ENCODE peak calls at places on chromosome 19, in six cellular contexts. H, E, X, G, F and I are unnamed samples.
A peak's percentile ranks its signal among the peaks of the same experiment; 100 is the strongest.

GRCh38 chr19:50567052-50567841 is 988 bp downstream of the LRRC4B start:
- DNase-seq in H (peak; percentile 45), E (no peak), X (no peak), G (no peak), F (peak; percentile 59), I (no peak)

GRCh38 chr19:15200575-15201364 is at the start of gene NOTCH3:
- DNase-seq in H (peak; percentile 81), E (no peak), X (no peak), G (no peak), F (peak; percentile 82), I (no peak)

GRCh38 chr19:19900124-19900523 is 622 bp upstream of the ZNF93 start:
- DNase-seq in H (no peak), E (peak; percentile 29), X (no peak), G (peak; percentile 79), F (no peak), I (peak; percentile 44)

GRCh38 chr19:6066661-6067646 is 43.3 kb downstream of the RFX2 start:
- DNase-seq in H (peak; percentile 85), E (peak; percentile 95), X (peak; percentile 69), G (peak; percentile 95), F (peak; percentile 92), I (peak; percentile 96)

GRCh38 chr19:16197188-16197621 is 506 bp upstream of the AP1M1 start:
- DNase-seq in H (no peak), E (peak; percentile 94), X (no peak), G (peak; percentile 84), F (no peak), I (peak; percentile 81)

GRCh38 chr19:33064117-33064777 is 441 bp downstream of the RHPN2 start:
- DNase-seq in H (no peak), E (peak; percentile 10), X (no peak), G (no peak), F (peak; percentile 89), I (no peak)

GRCh38 chr19:33039108-33039599 is 25.5 kb downstream of the RHPN2 start:
- DNase-seq in H (no peak), E (no peak), X (no peak), G (no peak), F (no peak), I (no peak)

GRCh38 chr19:58395220-58395978 is at the start of gene RNF225:
- DNase-seq in H (no peak), E (no peak), X (no peak), G (no peak), F (peak; percentile 87), I (no peak)

GRCh38 chr19:16915135-16915534 is 26.3 kb downstream of the F2RL3 start:
- DNase-seq in H (no peak), E (no peak), X (no peak), G (no peak), F (no peak), I (no peak)

GRCh38 chr19:16425019-16425418 is 46.8 kb downstream of the EPS15L1 start:
- DNase-seq in H (no peak), E (no peak), X (no peak), G (no peak), F (no peak), I (no peak)

GRCh38 chr19:29188704-29189375 is 24.1 kb downstream of the UQCRFS1 start:
- DNase-seq in H (no peak), E (peak; percentile 50), X (no peak), G (no peak), F (no peak), I (no peak)

GRCh38 chr19:35793381-35794165 is 18.2 kb downstream of the ARHGAP33 start:
- DNase-seq in H (no peak), E (peak; percentile 50), X (no peak), G (no peak), F (no peak), I (no peak)

GRCh38 chr19:18202759-18203407 is 959 bp downstream of the RAB3A start:
- DNase-seq in H (peak; percentile 57), E (no peak), X (peak; percentile 64), G (no peak), F (peak; percentile 73), I (no peak)

GRCh38 chr19:11942843-11943108 is 17.9 kb downstream of the ZNF700 start:
- DNase-seq in H (no peak), E (no peak), X (no peak), G (peak; percentile 22), F (no peak), I (no peak)

GRCh38 chr19:13008926-13009787 is 13.9 kb downstream of the NFIX start:
- DNase-seq in H (no peak), E (peak; percentile 57), X (no peak), G (no peak), F (peak; percentile 59), I (no peak)

GRCh38 chr19:48644839-48645651 is 942 bp downstream of the CA11 start:
- DNase-seq in H (peak; percentile 74), E (peak; percentile 74), X (peak; percentile 73), G (peak; percentile 74), F (peak; percentile 90), I (no peak)

GRCh38 chr19:40221858-40222619 is 3.9 kb upstream of the TTC9B start:
- DNase-seq in H (peak; percentile 82), E (peak; percentile 95), X (peak; percentile 79), G (peak; percentile 93), F (peak; percentile 94), I (peak; percentile 73)

GRCh38 chr19:58352760-58353671 is at the start of gene A1BG:
- DNase-seq in H (no peak), E (no peak), X (no peak), G (no peak), F (no peak), I (no peak)

GRCh38 chr19:28400953-28401671 is 811.8 kb downstream of the UQCRFS1 start:
- DNase-seq in H (no peak), E (no peak), X (no peak), G (no peak), F (peak; percentile 65), I (no peak)

GRCh38 chr19:18437481-18438330 is at the start of gene ISYNA1:
- DNase-seq in H (peak; percentile 74), E (no peak), X (peak; percentile 62), G (peak; percentile 58), F (peak; percentile 91), I (no peak)

GRCh38 chr19:4455742-4456565 is 1.6 kb downstream of the UBXN6 start:
- DNase-seq in H (peak; percentile 52), E (peak; percentile 79), X (peak; percentile 92), G (peak; percentile 66), F (peak; percentile 56), I (peak; percentile 60)

GRCh38 chr19:16249826-16250434 is 52.2 kb downstream of the AP1M1 start:
- DNase-seq in H (no peak), E (peak; percentile 79), X (no peak), G (peak; percentile 15), F (no peak), I (peak; percentile 37)

GRCh38 chr19:15623711-15624318 is 8.8 kb downstream of the CYP4F8 start:
- DNase-seq in H (peak; percentile 33), E (no peak), X (no peak), G (no peak), F (peak; percentile 75), I (no peak)

GRCh38 chr19:34189199-34189916 is 17.1 kb downstream of the LSM14A start:
- DNase-seq in H (no peak), E (no peak), X (no peak), G (no peak), F (no peak), I (no peak)

GRCh38 chr19:37218592-37218935 is 550 bp downstream of the ZNF383 start:
- DNase-seq in H (no peak), E (peak; percentile 19), X (no peak), G (peak; percentile 25), F (no peak), I (no peak)
- TF ChIP-seq CTCF in H (no peak), E (no peak), X (no peak), G (no peak), F (no peak), I (no peak)

GRCh38 chr19:45406165-45406956 is at the start of gene POLR1G:
- DNase-seq in H (peak; percentile 72), E (peak; percentile 81), X (peak; percentile 77), G (peak; percentile 92), F (peak; percentile 92), I (no peak)
- TF ChIP-seq CTCF in H (no peak), E (no peak), X (peak; percentile 12), G (no peak), F (no peak), I (no peak)

GRCh38 chr19:1222394-1222793 is 15.4 kb downstream of the CBARP start:
- DNase-seq in H (no peak), E (no peak), X (no peak), G (no peak), F (no peak), I (no peak)
- TF ChIP-seq CTCF in H (no peak), E (peak; percentile 12), X (no peak), G (peak; percentile 31), F (no peak), I (no peak)

DNA sequence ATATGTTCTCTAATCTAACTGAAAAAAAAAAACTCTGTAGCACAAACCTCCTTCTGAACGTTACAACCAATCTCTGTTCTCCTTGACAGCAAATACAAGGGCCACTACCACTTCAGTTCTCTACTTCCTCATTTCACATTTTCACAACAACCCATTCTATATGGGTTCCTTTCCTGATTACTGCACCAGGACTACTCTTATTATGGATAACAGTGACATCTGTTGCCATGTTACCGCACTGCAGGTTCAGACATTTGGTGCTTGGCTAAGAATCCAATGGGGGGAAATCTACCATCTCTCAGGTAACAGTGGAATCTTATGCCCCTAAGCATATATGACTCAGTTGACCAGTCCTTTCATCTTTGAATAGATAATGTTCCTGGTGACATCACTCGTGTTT is 11.6 kb upstream of the FPR3 start:
- DNase-seq in H (no peak), E (peak; percentile 30), X (no peak), G (no peak), F (peak; percentile 52), I (no peak)
- TF ChIP-seq CTCF in H (no peak), E (peak; percentile 35), X (no peak), G (peak; percentile 12), F (peak; percentile 66), I (no peak)